ENCODE peak calls at places on chromosome 22, in ten cellular contexts. X is iris pigment epithelial cell; I is HCT116; V is GM13976; Y is activated T-helper 1 cell treated with anti-CD3 and anti-CD28 coated beads, Interleukin-12 subunit alpha, Interleukin-12 subunit beta, Interleukin-2, Interleukin-4 antibody, amounts not matched to agents 30 ng/mL and 10 ng/mL and 1 ng/mL, durations not matched to agents 14 hours and 24 hours and 36 hours; L is T-helper 2 cell; T is MM.1S; Q is stimulated activated CD4-positive, alpha-beta T cell treated with anti-CD3 and anti-CD28 coated beads, TNF-alpha, amount 100 ng/mL, for 1 hour; J is HS-27A; O is A549. A is an unnamed sample.

GRCh38 chr22:48098243-48098935 is 1335.9 kb downstream of the TBC1D22A start:
- DNase-seq in J (no peak), I (no peak), T (peak), Q (no peak), V (peak), L (peak), O (no peak), Y (peak), X (no peak), A (no peak)

GRCh38 chr22:46758867-46759290 is 3.6 kb upstream of the TBC1D22A start:
- DNase-seq in I (peak), O (peak), V (peak), T (peak), X (peak), J (no peak), L (no peak), Q (no peak), Y (peak), A (no peak)

GRCh38 chr22:45776313-45776585 is 104.6 kb downstream of the ATXN10 start:
- DNase-seq in T (no peak), X (no peak), Y (no peak), O (no peak), I (no peak), V (no peak), J (no peak), Q (no peak), L (no peak), A (no peak)

GRCh38 chr22:36770946-36771340 is 5.0 kb downstream of the IFT27 start:
- DNase-seq in O (no peak), T (no peak), Y (no peak), J (no peak), Q (no peak), X (no peak), V (no peak), I (no peak), L (no peak), A (no peak)

GRCh38 chr22:49666146-49666809 is 161.4 kb downstream of the BRD1 start:
- DNase-seq in I (no peak), O (no peak), J (no peak), X (no peak), V (no peak), L (no peak), Q (no peak), Y (no peak), T (no peak), A (no peak)

GRCh38 chr22:31945971-31946680 is 1.8 kb downstream of the YWHAH start:
- DNase-seq in Y (no peak), J (no peak), O (no peak), T (no peak), V (no peak), X (peak), L (no peak), Q (no peak), I (no peak), A (peak)

GRCh38 chr22:18077087-18077638 is 627 bp upstream of the PEX26 start:
- DNase-seq in O (no peak), Q (no peak), X (no peak), T (no peak), L (no peak), I (no peak), Y (no peak), J (no peak), V (no peak), A (no peak)

GRCh38 chr22:29380856-29381255 is 7.5 kb downstream of the AP1B1 start:
- DNase-seq in V (no peak), O (no peak), L (no peak), I (no peak), Y (no peak), X (no peak), Q (no peak), J (no peak), T (no peak), A (no peak)

GRCh38 chr22:28903719-28904118 is 20.3 kb downstream of the ZNRF3 start:
- DNase-seq in V (no peak), J (no peak), O (no peak), L (no peak), T (no peak), I (no peak), X (no peak), Y (no peak), Q (no peak), A (no peak)

GRCh38 chr22:48945621-48946458 is 881.8 kb downstream of the BRD1 start:
- DNase-seq in Y (no peak), J (no peak), V (no peak), O (no peak), X (no peak), T (no peak), I (no peak), Q (no peak), L (no peak), A (no peak)

GRCh38 chr22:39543095-39543494 is 10.5 kb upstream of the RPS19BP1 start:
- DNase-seq in L (no peak), J (no peak), O (peak), X (peak), V (no peak), I (no peak), T (no peak), Q (no peak), Y (no peak), A (no peak)

GRCh38 chr22:50246242-50247175 is 1.7 kb upstream of the TUBGCP6 start:
- DNase-seq in I (no peak), Q (no peak), J (no peak), L (no peak), O (no peak), Y (no peak), X (no peak), V (no peak), T (no peak), A (no peak)

GRCh38 chr22:29877620-29878019 is 5.4 kb upstream of the MTMR3 start:
- DNase-seq in Y (no peak), Q (no peak), V (no peak), O (no peak), J (no peak), T (no peak), L (no peak), I (no peak), X (peak), A (no peak)

GRCh38 chr22:36729321-36729720 is 25.8 kb upstream of the CACNG2 start:
- DNase-seq in T (no peak), J (no peak), Y (no peak), X (no peak), I (no peak), Q (no peak), V (no peak), L (no peak), O (no peak), A (no peak)

GRCh38 chr22:44497218-44497903 is 672 bp downstream of the RTL6 start:
- DNase-seq in L (no peak), J (no peak), O (no peak), I (no peak), Q (no peak), T (no peak), Y (no peak), X (peak), V (no peak), A (no peak)

GRCh38 chr22:50527921-50528681 is 1.7 kb downstream of the TYMP start:
- DNase-seq in O (no peak), V (no peak), T (no peak), I (no peak), X (no peak), L (no peak), Y (no peak), J (no peak), Q (no peak), A (no peak)

GRCh38 chr22:23569291-23569690 is 10.8 kb downstream of the IGLL1 start:
- DNase-seq in I (no peak), T (no peak), X (no peak), L (no peak), J (no peak), V (no peak), Y (no peak), O (no peak), Q (no peak), A (no peak)

GRCh38 chr22:41078975-41079374 is 13.4 kb upstream of the EP300 start:
- DNase-seq in Q (no peak), X (no peak), V (no peak), J (no peak), I (no peak), Y (no peak), O (no peak), T (no peak), L (no peak), A (no peak)

GRCh38 chr22:46027219-46028068 is 50.5 kb upstream of the WNT7B start:
- DNase-seq in T (peak), V (no peak), L (no peak), Q (no peak), X (no peak), J (no peak), I (no peak), O (no peak), Y (no peak), A (no peak)

GRCh38 chr22:44668886-44669724 is 32.9 kb upstream of the PRR5 start:
- DNase-seq in O (no peak), I (no peak), J (no peak), X (no peak), Y (no peak), T (no peak), Q (no peak), V (no peak), L (no peak), A (no peak)

GRCh38 chr22:35310556-35311550 is 11.2 kb downstream of the TOM1 start:
- DNase-seq in X (no peak), L (no peak), J (no peak), Y (no peak), T (peak), Q (no peak), V (no peak), I (no peak), O (no peak), A (no peak)

GRCh38 chr22:39926175-39927152 is 25.6 kb downstream of the GRAP2 start:
- DNase-seq in V (no peak), X (no peak), Y (no peak), T (no peak), I (no peak), O (no peak), Q (no peak), J (no peak), L (peak), A (no peak)

GRCh38 chr22:37843746-37844089 is 416 bp downstream of the ANKRD54 start:
- DNase-seq in V (peak), X (no peak), Q (peak), J (no peak), O (no peak), Y (no peak), L (no peak), I (no peak), T (peak), A (no peak)

GRCh38 chr22:25420925-25421904 is 143.3 kb upstream of the GRK3 start:
- DNase-seq in T (no peak), X (no peak), V (peak), Y (no peak), J (no peak), I (no peak), L (no peak), Q (no peak), O (peak), A (no peak)

GRCh38 chr22:19738664-19739447 is 15.5 kb downstream of the GP1BB start:
- DNase-seq in Q (no peak), V (no peak), L (no peak), X (no peak), Y (no peak), O (no peak), I (no peak), J (no peak), T (no peak), A (no peak)

GRCh38 chr22:46147061-46147460 is 3.3 kb upstream of the PPARA start:
- DNase-seq in O (no peak), V (no peak), X (no peak), I (no peak), T (no peak), Q (no peak), Y (no peak), L (no peak), J (no peak), A (no peak)

GRCh38 chr22:30305906-30306628 is 16.8 kb upstream of the CASTOR1 start:
- DNase-seq in J (no peak), L (peak), V (no peak), T (peak), Q (no peak), Y (no peak), I (no peak), X (peak), O (no peak), A (no peak)

GRCh38 chr22:39658806-39659463 is 88.4 kb downstream of the CACNA1I start:
- DNase-seq in J (no peak), L (no peak), X (no peak), Y (no peak), I (no peak), V (no peak), Q (no peak), T (no peak), O (no peak), A (no peak)

GRCh38 chr22:40289991-40290459 is 56.3 kb upstream of the ADSL start:
- DNase-seq in I (no peak), X (no peak), Y (peak), Q (peak), O (no peak), V (peak), T (no peak), L (peak), J (no peak), A (no peak)

GRCh38 chr22:45248832-45249561 is 8.3 kb upstream of the KIAA0930 start:
- DNase-seq in L (no peak), X (no peak), V (peak), Y (no peak), Q (no peak), O (no peak), J (no peak), I (no peak), T (peak), A (no peak)

GRCh38 chr22:22840778-22841177 is 46.8 kb upstream of the IGLL5 start:
- DNase-seq in Y (no peak), I (no peak), X (no peak), J (no peak), V (no peak), Q (no peak), T (no peak), O (no peak), L (no peak), A (no peak)

GRCh38 chr22:30497466-30498150 is 7.9 kb downstream of the SEC14L4 start:
- DNase-seq in Q (no peak), X (no peak), I (no peak), T (no peak), J (no peak), V (no peak), Y (no peak), O (no peak), L (no peak), A (no peak)

GRCh38 chr22:27303718-27304117 is 497.8 kb downstream of the MN1 start:
- DNase-seq in I (no peak), O (no peak), V (no peak), Y (no peak), L (no peak), J (no peak), T (no peak), X (no peak), Q (no peak), A (no peak)

A was measured in cerebellar nuclear complex.